ENCODE peak calls at places on chromosome 3, in four cellular contexts. A, Q, D and V are unnamed samples.
A peak's percentile ranks its signal among the peaks of the same experiment; 100 is the strongest.

GRCh38 chr3:13002398-13003124 is 70.7 kb downstream of the IQSEC1 start:
- DNase-seq in D (peak; percentile 89), Q (no peak), A (no peak), V (no peak)

GRCh38 chr3:112308151-112308911 is 14.3 kb upstream of the SLC9C1 start:
- DNase-seq in Q (no peak), A (no peak), D (no peak), V (peak; percentile 8)

GRCh38 chr3:50671331-50671730 is 3.4 kb upstream of the DOCK3 start:
- DNase-seq in A (no peak), Q (no peak), D (no peak), V (peak; percentile 68)

GRCh38 chr3:66385066-66385465 is 115.8 kb downstream of the LRIG1 start:
- DNase-seq in D (no peak), Q (no peak), A (no peak), V (no peak)

GRCh38 chr3:87798567-87798947 is 260.2 kb downstream of the CGGBP1 start:
- DNase-seq in D (no peak), A (no peak), Q (peak; percentile 14), V (no peak)

GRCh38 chr3:178297204-178297603 is 239.0 kb upstream of the KCNMB2 start:
- DNase-seq in D (no peak), Q (no peak), A (no peak), V (no peak)

GRCh38 chr3:45124379-45124778 is 21.8 kb downstream of the CDCP1 start:
- DNase-seq in A (no peak), Q (no peak), D (no peak), V (peak; percentile 61)

GRCh38 chr3:195458188-195458800 is 15.5 kb upstream of the ACAP2 start:
- DNase-seq in A (no peak), Q (peak; percentile 31), D (no peak), V (no peak)

GRCh38 chr3:196159952-196160804 is 51.0 kb downstream of the ZDHHC19 start:
- DNase-seq in Q (peak; percentile 61), A (no peak), D (peak; percentile 72), V (no peak)

DNA sequence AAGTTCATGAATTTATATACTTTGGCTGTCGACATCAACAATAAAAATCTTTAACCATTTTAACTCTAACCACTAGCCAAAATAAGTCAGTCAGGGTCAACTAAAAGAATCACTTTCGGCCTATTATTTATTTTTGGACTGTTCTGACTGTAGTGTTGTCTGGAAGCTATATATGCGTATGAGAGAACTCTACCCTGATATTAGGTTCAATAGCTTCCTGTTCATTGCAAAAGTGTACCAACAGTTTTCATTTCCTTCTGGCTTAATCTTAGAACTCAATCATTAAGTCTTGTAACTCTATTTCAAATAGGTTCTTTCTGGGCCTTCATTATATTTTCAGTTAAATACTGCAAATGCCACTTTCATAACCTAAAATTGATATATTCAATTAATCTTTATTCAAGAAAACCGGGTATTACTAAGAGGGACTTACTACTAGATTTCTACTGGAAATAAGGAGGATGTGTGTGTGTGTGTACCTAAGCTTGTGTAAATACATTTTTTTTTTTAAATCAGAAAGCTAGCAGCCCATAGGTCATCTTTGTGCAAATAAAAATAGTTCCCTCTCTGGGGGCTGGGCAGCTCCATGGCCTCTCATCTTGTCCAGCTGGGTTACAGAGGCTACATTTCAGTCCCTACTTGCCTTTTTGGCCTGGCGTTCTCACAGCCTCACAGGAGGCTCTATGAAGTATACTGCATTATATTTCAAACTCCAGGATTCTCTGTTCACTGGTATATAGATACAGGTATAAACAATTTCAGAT is 5.8 kb downstream of the SERPINI2 start:
- DNase-seq in A (peak; percentile 62), D (no peak), Q (no peak), V (no peak)
- TF ChIP-seq KDM1A in A (no peak), D (no peak), Q (no peak), V (no peak)

DNA sequence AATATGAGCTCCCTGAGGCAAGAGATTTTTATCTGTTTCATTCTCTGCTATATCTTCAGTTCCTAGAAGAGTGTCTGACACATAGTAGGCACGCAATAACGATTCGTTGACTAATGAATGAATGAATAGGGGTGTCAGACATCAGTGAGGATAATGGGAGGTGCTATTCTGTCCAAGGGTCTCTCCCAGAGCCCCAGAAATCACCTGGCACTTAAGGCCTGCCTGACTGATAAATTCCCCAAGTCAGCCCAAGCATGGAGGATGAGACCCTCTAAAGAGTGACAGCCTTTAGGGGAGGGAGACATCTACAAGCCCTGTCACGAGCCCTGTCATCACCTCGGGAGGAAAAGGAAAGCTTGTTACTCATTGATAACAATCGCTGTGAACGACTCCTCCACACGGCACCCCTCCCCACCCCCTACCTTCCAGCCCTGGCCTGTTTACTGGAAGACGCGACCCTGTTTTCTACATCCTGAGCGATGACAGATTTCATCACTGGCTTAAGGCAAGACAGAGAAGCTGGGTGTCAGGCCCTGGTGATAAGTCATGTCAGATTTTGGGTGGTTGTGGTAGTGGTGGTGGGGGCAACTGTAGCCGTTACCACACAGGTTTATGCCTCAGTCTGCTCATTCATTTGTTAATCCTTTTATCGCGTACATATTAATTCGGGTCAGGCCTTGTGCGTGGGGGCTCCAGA is 23.1 kb downstream of the BHLHE40 start:
- DNase-seq in Q (peak; percentile 86), D (no peak), A (no peak), V (no peak)
- TF ChIP-seq KDM1A in Q (peak; percentile 93), D (no peak), A (no peak), V (no peak)

DNA sequence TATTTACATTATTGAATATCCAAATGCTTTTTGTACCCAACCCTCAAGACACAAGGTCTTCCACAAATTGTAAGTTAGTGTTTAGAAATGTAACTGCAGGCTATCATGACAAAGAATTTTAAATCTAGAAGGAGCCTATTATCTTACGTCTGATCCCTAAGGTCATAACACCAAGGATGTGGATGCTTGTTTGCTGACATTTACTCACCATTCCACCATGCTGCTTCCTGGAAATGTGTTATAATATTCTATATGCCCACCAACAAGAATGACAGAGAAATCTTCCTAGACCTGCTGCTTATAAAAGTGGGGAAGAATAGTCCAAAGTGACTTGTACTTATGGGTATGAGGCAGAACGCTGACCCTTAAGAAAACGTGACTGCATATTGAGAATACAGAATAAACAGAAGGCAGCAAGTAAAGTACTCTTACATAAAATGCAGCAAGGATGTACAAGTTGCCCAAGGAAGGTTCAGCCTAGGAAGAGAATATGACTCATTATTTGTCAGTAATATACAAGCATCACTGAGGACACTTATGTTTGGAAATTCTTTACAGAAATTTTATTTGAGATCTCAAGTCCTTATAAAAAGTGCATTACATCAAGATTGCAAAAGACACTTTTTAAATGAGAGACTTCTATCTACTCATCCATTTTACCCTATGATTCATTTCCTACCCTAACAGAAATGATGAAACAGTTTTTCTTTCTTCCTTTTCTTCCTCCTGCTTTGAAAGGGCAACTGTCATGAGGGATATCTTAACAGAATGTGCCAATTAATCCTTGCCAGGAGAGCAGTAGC is 59.6 kb downstream of the ESYT3 start:
- DNase-seq in A (no peak), D (no peak), Q (no peak), V (peak; percentile 15)
- TF ChIP-seq KDM1A in A (no peak), D (no peak), Q (no peak), V (no peak)

GRCh38 chr3:23319913-23320312 is 116.8 kb downstream of the UBE2E2 start:
- DNase-seq in Q (no peak), D (no peak), A (no peak), V (peak; percentile 5)
- TF ChIP-seq KDM1A in Q (no peak), D (no peak), A (no peak), V (no peak)

DNA sequence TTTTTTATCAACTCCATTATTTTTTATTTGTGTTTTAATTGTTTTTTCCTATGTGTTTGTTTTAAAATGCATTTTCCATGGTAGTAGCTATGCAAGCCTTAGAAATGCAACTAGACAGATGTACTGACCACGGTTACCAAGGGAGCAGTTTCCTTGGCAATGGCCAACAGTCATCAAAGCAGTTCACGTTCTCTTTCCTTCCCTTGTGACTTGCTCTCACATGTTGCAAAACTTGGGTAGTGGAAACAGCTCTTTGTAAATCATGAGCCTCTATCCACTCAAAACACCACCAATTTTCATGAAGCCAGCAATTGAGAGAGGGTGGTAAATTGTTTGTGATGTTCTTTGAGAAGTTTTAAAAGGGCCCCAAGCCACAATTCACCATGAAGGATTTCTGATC is 499.4 kb upstream of the MDFIC2 start:
- DNase-seq in A (no peak), D (no peak), Q (no peak), V (no peak)
- TF ChIP-seq KDM1A in A (no peak), D (no peak), Q (no peak), V (no peak)

GRCh38 chr3:76403556-76403955 is 618.2 kb upstream of the ZNF717 start:
- DNase-seq in A (no peak), Q (no peak), D (no peak), V (no peak)

GRCh38 chr3:76405196-76405595 is 619.8 kb upstream of the ZNF717 start:
- DNase-seq in A (no peak), D (no peak), Q (no peak), V (no peak)

GRCh38 chr3:76400141-76400540 is 614.8 kb upstream of the ZNF717 start:
- DNase-seq in D (no peak), A (no peak), Q (no peak), V (no peak)
- TF ChIP-seq KDM1A in D (no peak), A (no peak), Q (no peak), V (no peak)

GRCh38 chr3:98655666-98656065 is 62.3 kb upstream of the CPOX start:
- DNase-seq in A (no peak), Q (no peak), D (no peak), V (no peak)

GRCh38 chr3:98651766-98652077 is 58.3 kb upstream of the CPOX start:
- DNase-seq in Q (no peak), A (no peak), D (no peak), V (no peak)

GRCh38 chr3:98662699-98663098 is 69.3 kb upstream of the CPOX start:
- DNase-seq in A (no peak), D (no peak), Q (no peak), V (no peak)

GRCh38 chr3:98657429-98657828 is 64.0 kb upstream of the CPOX start:
- DNase-seq in Q (peak; percentile 3), A (no peak), D (no peak), V (peak; percentile 36)
- TF ChIP-seq KDM1A in Q (no peak), A (no peak), D (no peak), V (no peak)

GRCh38 chr3:47000922-47001730 is 21.7 kb downstream of the NBEAL2 start:
- DNase-seq in D (no peak), Q (no peak), A (no peak), V (no peak)

GRCh38 chr3:46998852-46999515 is 19.5 kb downstream of the NBEAL2 start:
- DNase-seq in A (no peak), Q (no peak), D (no peak), V (no peak)

GRCh38 chr3:47001731-47002489 is 22.4 kb downstream of the NBEAL2 start:
- DNase-seq in A (no peak), Q (no peak), D (no peak), V (no peak)

GRCh38 chr3:46999516-47000197 is 20.2 kb downstream of the NBEAL2 start:
- DNase-seq in Q (no peak), A (no peak), D (no peak), V (no peak)

DNA sequence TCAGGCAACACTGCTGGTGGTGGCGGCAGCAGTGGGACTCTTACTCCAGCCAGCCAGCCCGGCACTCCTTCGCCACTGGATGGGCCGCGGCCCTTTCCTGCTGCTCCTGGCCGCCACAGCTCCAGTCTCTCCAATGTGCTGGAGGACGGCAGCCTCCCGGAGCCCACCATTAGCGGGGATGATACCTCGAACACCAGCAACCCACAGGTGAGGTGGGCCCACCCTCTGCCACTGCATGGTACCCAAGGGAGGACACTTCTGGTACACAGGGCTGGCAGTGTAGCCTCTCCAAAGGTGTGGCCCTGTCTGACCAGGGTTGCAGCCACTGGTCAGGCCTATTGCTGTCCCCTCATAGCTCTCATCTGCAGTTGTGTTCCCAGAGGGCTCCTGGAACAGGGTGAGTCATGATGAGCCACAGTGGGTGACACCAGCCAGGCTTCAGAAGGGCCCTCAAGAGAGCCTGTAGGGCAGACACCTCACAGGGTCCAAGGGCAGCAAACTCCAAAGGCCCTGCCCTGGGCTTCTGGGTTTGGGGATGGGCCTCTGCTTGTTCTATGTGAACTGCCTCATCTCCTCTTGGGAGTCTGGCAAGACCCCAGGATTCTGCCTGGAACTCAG is 20.8 kb downstream of the NBEAL2 start:
- DNase-seq in Q (no peak), A (no peak), D (no peak), V (no peak)
- TF ChIP-seq KDM1A in Q (no peak), A (no peak), D (no peak), V (no peak)